ENCODE peak calls at places on chromosome 16, in nine cellular contexts. B is lower leg skin; I is left ventricle myocardium superior; J is small intestine; Y is cardiac muscle cell; U is NCI-H2081; S is stimulated activated CD4-positive, alpha-beta T cell treated with anti-CD3 and anti-CD28 coated beads, Interleukin-2, amount 100 ng/mL, for 24 hours; A is hypothalamus; V is activated CD8-positive, alpha-beta T cell treated with anti-CD3 and anti-CD28 coated beads, Interleukin-2, amount 10 ng/mL, durations not matched to agents 7 days and 5 days. P is an unnamed sample.

GRCh38 chr16:29877266-29877961 is 14.4 kb upstream of the CDIPT start:
- DNase-seq in S (peak; percentile 51), I (peak; percentile 38), J (no peak), A (no peak), Y (peak; percentile 55), U (no peak), B (no peak), V (peak; percentile 55), P (no peak)

GRCh38 chr16:4411684-4412083 is 4.7 kb downstream of the CORO7 start:
- DNase-seq in V (no peak), B (no peak), A (peak; percentile 87), S (no peak), U (no peak), Y (peak; percentile 62), J (no peak), I (peak; percentile 90), P (no peak)

GRCh38 chr16:70018254-70018653 is 67.1 kb downstream of the CLEC18A start:
- DNase-seq in U (no peak), A (no peak), V (peak; percentile 65), Y (peak; percentile 2), B (no peak), S (no peak), J (peak; percentile 66), I (no peak), P (no peak)

GRCh38 chr16:87877942-87878507 is 8.7 kb upstream of the SLC7A5 start:
- DNase-seq in V (peak; percentile 62), Y (no peak), I (no peak), U (no peak), A (no peak), B (no peak), J (no peak), S (no peak), P (no peak)

GRCh38 chr16:58127033-58127556 is 2.1 kb downstream of the CFAP20 start:
- DNase-seq in V (peak; percentile 62), B (no peak), J (peak; percentile 42), U (peak; percentile 16), I (no peak), Y (peak; percentile 61), S (no peak), A (no peak), P (peak; percentile 13)

GRCh38 chr16:84648595-84649510 is 542 bp downstream of the KLHL36 start:
- DNase-seq in J (peak; percentile 61), B (peak; percentile 86), Y (peak; percentile 20), S (peak; percentile 45), V (peak; percentile 41), A (no peak), I (peak; percentile 81), U (no peak), P (no peak)

GRCh38 chr16:64459821-64460220 is 662.0 kb downstream of the CDH11 start:
- DNase-seq in S (no peak), A (no peak), B (no peak), Y (peak; percentile 79), I (peak; percentile 30), J (no peak), V (no peak), U (no peak), P (no peak)

GRCh38 chr16:75382611-75383010 is 50.7 kb downstream of the CFDP1 start:
- DNase-seq in V (no peak), U (no peak), I (no peak), S (no peak), Y (no peak), A (no peak), J (no peak), B (no peak), P (no peak)

GRCh38 chr16:68289621-68290329 is 21.0 kb downstream of the SLC7A6OS start:
- DNase-seq in V (peak; percentile 74), A (no peak), S (peak; percentile 54), B (no peak), J (peak; percentile 18), U (no peak), I (no peak), Y (peak; percentile 39), P (no peak)

GRCh38 chr16:5621826-5622225 is 524.2 kb upstream of the EEF2KMT start:
- DNase-seq in A (no peak), J (no peak), S (no peak), U (no peak), Y (peak; percentile 0), I (no peak), B (no peak), V (no peak), P (no peak)

GRCh38 chr16:72908362-72908838 is 139.5 kb downstream of the ZFHX3 start:
- DNase-seq in A (no peak), Y (no peak), U (no peak), I (no peak), V (no peak), B (no peak), J (no peak), S (no peak), P (no peak)

GRCh38 chr16:4176794-4177438 is 60.7 kb upstream of the ADCY9 start:
- DNase-seq in V (no peak), A (no peak), B (no peak), S (no peak), J (peak; percentile 70), U (no peak), Y (peak; percentile 35), I (no peak), P (no peak)

GRCh38 chr16:9817586-9817985 is 364.6 kb downstream of the GRIN2A start:
- DNase-seq in V (no peak), J (no peak), S (no peak), U (no peak), B (no peak), Y (no peak), A (no peak), I (no peak), P (no peak)

GRCh38 chr16:25157476-25157875 is 45.9 kb downstream of the LCMT1 start:
- DNase-seq in V (no peak), I (no peak), A (no peak), Y (no peak), J (no peak), S (no peak), B (no peak), U (no peak), P (no peak)

GRCh38 chr16:7083086-7083485 is 249.6 kb upstream of the RBFOX1 start:
- DNase-seq in V (no peak), A (no peak), Y (no peak), U (no peak), I (no peak), J (no peak), B (no peak), S (no peak), P (no peak)

GRCh38 chr16:85446846-85447656 is 166.1 kb upstream of the GSE1 start:
- DNase-seq in B (no peak), U (peak; percentile 54), A (no peak), V (no peak), S (no peak), J (peak; percentile 54), I (no peak), Y (no peak), P (peak; percentile 89)

GRCh38 chr16:64391009-64391663 is 730.7 kb downstream of the CDH11 start:
- DNase-seq in S (no peak), Y (peak; percentile 17), B (no peak), I (no peak), U (no peak), V (no peak), A (no peak), J (no peak), P (no peak)

GRCh38 chr16:90032664-90033346 is 13.5 kb upstream of the DBNDD1 start:
- DNase-seq in U (no peak), J (no peak), B (no peak), S (no peak), I (no peak), Y (peak; percentile 54), V (no peak), A (no peak), P (no peak)

GRCh38 chr16:51767564-51767963 is 616.5 kb upstream of the SALL1 start:
- DNase-seq in U (no peak), V (no peak), B (no peak), Y (no peak), A (no peak), J (no peak), I (no peak), S (no peak), P (no peak)

GRCh38 chr16:59886021-59886420 is 1151.9 kb upstream of the GOT2 start:
- DNase-seq in U (no peak), S (no peak), Y (peak; percentile 58), B (peak; percentile 89), I (peak; percentile 39), J (no peak), A (no peak), V (no peak), P (no peak)

GRCh38 chr16:54362801-54363200 is 76.2 kb upstream of the IRX3 start:
- DNase-seq in B (no peak), S (no peak), Y (no peak), V (no peak), J (no peak), A (no peak), I (no peak), U (no peak), P (no peak)

GRCh38 chr16:76729525-76729924 is 452.3 kb downstream of the CNTNAP4 start:
- DNase-seq in S (no peak), V (no peak), J (no peak), Y (no peak), B (no peak), I (no peak), A (no peak), U (peak; percentile 32), P (no peak)

GRCh38 chr16:50315346-50315997 is 49.1 kb downstream of the ADCY7 start:
- DNase-seq in U (no peak), B (peak; percentile 84), J (no peak), S (peak; percentile 15), V (no peak), Y (no peak), A (no peak), I (no peak), P (no peak)

GRCh38 chr16:24051125-24051524 is 205.0 kb upstream of the CACNG3 start:
- DNase-seq in U (no peak), V (no peak), Y (no peak), A (no peak), S (no peak), J (no peak), B (peak; percentile 25), I (no peak), P (no peak)

GRCh38 chr16:50378417-50378816 is 9.6 kb upstream of the BRD7 start:
- DNase-seq in U (no peak), S (no peak), J (no peak), Y (no peak), I (no peak), V (no peak), A (no peak), B (no peak), P (no peak)

GRCh38 chr16:88948781-88949490 is 28.1 kb downstream of the CBFA2T3 start:
- DNase-seq in A (no peak), U (no peak), V (no peak), Y (no peak), S (no peak), J (no peak), I (no peak), B (no peak), P (no peak)

GRCh38 chr16:80935691-80936090 is 71.0 kb downstream of the CMC2 start:
- DNase-seq in I (no peak), Y (no peak), A (no peak), V (no peak), S (no peak), B (no peak), U (no peak), J (no peak), P (no peak)

GRCh38 chr16:13236308-13236707 is 334.9 kb downstream of the SHISA9 start:
- DNase-seq in B (no peak), J (no peak), U (no peak), I (no peak), A (no peak), S (no peak), V (no peak), Y (no peak), P (no peak)

GRCh38 chr16:87434146-87434667 is 42.1 kb downstream of the MAP1LC3B start:
- DNase-seq in U (no peak), V (no peak), S (no peak), Y (no peak), I (no peak), B (no peak), J (no peak), A (no peak), P (no peak)

GRCh38 chr16:78425957-78426590 is 326.6 kb downstream of the WWOX start:
- DNase-seq in A (no peak), B (no peak), Y (no peak), U (no peak), I (no peak), J (no peak), S (no peak), V (no peak), P (no peak)

GRCh38 chr16:48687421-48688038 is 77.5 kb upstream of the N4BP1 start:
- DNase-seq in S (peak; percentile 19), U (peak; percentile 37), I (peak; percentile 53), J (peak; percentile 50), V (peak; percentile 55), A (no peak), Y (peak; percentile 79), B (no peak), P (peak; percentile 49)